ENCODE peak calls at places on chromosome 13, in eight cellular contexts. V is Karpas-422; G is tibial artery; D is DND-41; W is SK-N-SH; B is CD8-positive, alpha-beta T cell; T is fibroblast of lung; S is lower lobe of right lung. M is an unnamed sample.

GRCh38 chr13:104015646-104016396 is 949.6 kb upstream of the SLC10A2 start:
- DNase-seq in D (no peak), W (no peak), V (no peak), G (no peak), T (peak; percentile 88), S (no peak), B (no peak), M (no peak)

GRCh38 chr13:100234524-100235136 is 145.7 kb downstream of the PCCA start:
- DNase-seq in B (no peak), D (no peak), W (no peak), V (no peak), G (no peak), T (peak; percentile 46), S (no peak), M (no peak)

GRCh38 chr13:51122868-51123267 is 11.8 kb upstream of the C13orf42 start:
- DNase-seq in T (no peak), B (no peak), W (no peak), G (no peak), D (peak; percentile 37), V (no peak), S (no peak), M (no peak)

GRCh38 chr13:66400292-66400691 is 829.8 kb downstream of the PCDH9 start:
- DNase-seq in B (no peak), W (no peak), G (no peak), D (no peak), V (no peak), S (no peak), T (no peak), M (no peak)

GRCh38 chr13:33017410-33017929 is 1.2 kb downstream of the KL start:
- DNase-seq in V (peak; percentile 5), S (peak; percentile 55), W (no peak), B (no peak), G (peak; percentile 61), T (peak; percentile 16), D (no peak), M (peak; percentile 68)

GRCh38 chr13:105139380-105140285 is 1395.8 kb downstream of the EFNB2 start:
- DNase-seq in B (peak; percentile 67), G (peak; percentile 54), S (peak; percentile 72), W (no peak), V (peak; percentile 87), D (peak; percentile 84), T (peak; percentile 76), M (peak; percentile 68)

GRCh38 chr13:39910041-39910440 is 254.6 kb downstream of the COG6 start:
- DNase-seq in B (no peak), D (no peak), W (no peak), T (no peak), V (peak; percentile 45), G (no peak), S (no peak), M (no peak)

GRCh38 chr13:93309886-93310520 is 83.4 kb downstream of the GPC6 start:
- DNase-seq in S (no peak), V (no peak), G (no peak), D (no peak), W (no peak), B (no peak), T (peak; percentile 71), M (no peak)

GRCh38 chr13:98738213-98738612 is 14.3 kb downstream of the SLC15A1 start:
- DNase-seq in B (no peak), D (no peak), S (no peak), G (no peak), T (no peak), W (no peak), V (no peak), M (no peak)

GRCh38 chr13:101575591-101575990 is 123.1 kb downstream of the ITGBL1 start:
- DNase-seq in D (no peak), W (no peak), T (no peak), V (no peak), B (no peak), G (no peak), S (no peak), M (no peak)

GRCh38 chr13:28819748-28820098 is 416 bp upstream of the MTUS2 start:
- DNase-seq in S (peak; percentile 59), W (peak; percentile 85), T (peak; percentile 8), B (peak; percentile 17), D (no peak), V (peak; percentile 53), G (no peak), M (peak; percentile 91)

DNA sequence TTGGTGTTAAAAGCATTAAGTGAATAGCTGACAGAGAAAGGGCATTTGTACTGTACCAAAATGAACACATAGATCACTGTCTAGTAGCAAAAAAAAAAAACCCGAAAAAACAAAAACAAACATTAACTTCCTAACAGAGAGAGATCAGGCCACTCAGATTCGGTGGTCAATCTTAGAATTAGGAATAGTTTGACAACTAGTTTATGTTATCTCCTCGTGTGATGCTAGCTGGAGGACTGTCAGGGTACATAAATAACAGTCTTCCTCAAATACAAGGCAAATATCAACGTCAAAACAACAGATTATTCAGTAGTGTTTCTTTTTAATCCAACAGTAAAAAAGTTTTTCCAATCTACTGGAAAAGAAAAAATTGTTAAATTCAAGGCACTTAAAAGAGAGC is 1.7 kb downstream of the ZMYM5 start:
- DNase-seq in S (no peak), V (no peak), B (no peak), T (no peak), D (no peak), G (no peak), W (no peak), M (no peak)
- H3K27ac ChIP-seq in S (peak overlapping the region; percentile 100), V (peak overlapping the region; percentile 85), B (no peak overlapping the region), T (peak overlapping the region; percentile 89), D (peak overlapping the region; percentile 68), G (peak overlapping the region; percentile 98), W (peak overlapping the region; percentile 86), M (peak overlapping the region; percentile 100)

GRCh38 chr13:44292545-44292944 is 81.1 kb upstream of the SERP2 start:
- DNase-seq in G (no peak), D (no peak), S (no peak), B (no peak), V (no peak), W (no peak), T (no peak), M (no peak)

GRCh38 chr13:44293908-44294735 is 79.5 kb upstream of the SERP2 start:
- DNase-seq in G (no peak), S (no peak), T (peak; percentile 76), B (no peak), W (no peak), V (no peak), D (no peak), M (no peak)

GRCh38 chr13:44294868-44295267 is 78.8 kb upstream of the SERP2 start:
- DNase-seq in S (no peak), T (no peak), W (no peak), B (no peak), D (no peak), G (no peak), V (no peak), M (no peak)

GRCh38 chr13:44296856-44297255 is 76.8 kb upstream of the SERP2 start:
- DNase-seq in T (no peak), W (no peak), G (no peak), S (no peak), V (no peak), B (no peak), D (no peak), M (no peak)

DNA sequence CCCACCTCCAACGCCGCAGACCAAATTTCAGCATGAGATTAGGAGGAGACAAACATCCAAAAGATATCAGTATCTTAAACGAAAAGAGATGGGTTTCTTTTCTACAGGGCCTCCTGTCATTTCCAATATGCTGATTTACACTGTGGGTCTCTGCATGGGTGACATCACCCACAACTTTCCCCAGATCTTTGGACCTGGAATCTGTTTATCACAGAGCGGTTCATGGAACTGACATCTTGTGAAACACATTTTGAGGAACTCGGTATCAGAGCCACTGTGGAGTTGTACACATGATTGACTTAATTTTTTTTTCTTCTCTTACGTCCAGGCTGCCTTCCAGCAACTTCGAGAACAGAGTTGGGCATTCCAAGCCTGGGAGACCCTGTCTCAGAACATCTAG is 80.3 kb upstream of the SERP2 start:
- DNase-seq in V (no peak), W (no peak), B (no peak), D (no peak), S (no peak), T (no peak), G (no peak), M (no peak)
- H3K27ac ChIP-seq in V (no peak overlapping the region), W (peak overlapping the region; percentile 67), B (no peak overlapping the region), D (no peak overlapping the region), S (peak overlapping the region; percentile 15), T (peak overlapping the region; percentile 1), G (peak overlapping the region; percentile 63), M (no peak overlapping the region)

GRCh38 chr13:34159946-34160345 is 342.0 kb downstream of the RFC3 start:
- DNase-seq in T (no peak), B (no peak), G (no peak), W (no peak), V (no peak), S (no peak), D (no peak), M (no peak)

GRCh38 chr13:34155931-34156607 is 338.1 kb downstream of the RFC3 start:
- DNase-seq in T (peak; percentile 23), V (no peak), B (no peak), D (no peak), S (no peak), W (no peak), G (no peak), M (no peak)

GRCh38 chr13:34153428-34154180 is 335.7 kb downstream of the RFC3 start:
- DNase-seq in D (no peak), S (no peak), V (no peak), W (no peak), T (no peak), G (no peak), B (no peak), M (no peak)

GRCh38 chr13:34152996-34153395 is 335.0 kb downstream of the RFC3 start:
- DNase-seq in T (no peak), W (no peak), D (no peak), B (no peak), S (no peak), G (no peak), V (no peak), M (no peak)

DNA sequence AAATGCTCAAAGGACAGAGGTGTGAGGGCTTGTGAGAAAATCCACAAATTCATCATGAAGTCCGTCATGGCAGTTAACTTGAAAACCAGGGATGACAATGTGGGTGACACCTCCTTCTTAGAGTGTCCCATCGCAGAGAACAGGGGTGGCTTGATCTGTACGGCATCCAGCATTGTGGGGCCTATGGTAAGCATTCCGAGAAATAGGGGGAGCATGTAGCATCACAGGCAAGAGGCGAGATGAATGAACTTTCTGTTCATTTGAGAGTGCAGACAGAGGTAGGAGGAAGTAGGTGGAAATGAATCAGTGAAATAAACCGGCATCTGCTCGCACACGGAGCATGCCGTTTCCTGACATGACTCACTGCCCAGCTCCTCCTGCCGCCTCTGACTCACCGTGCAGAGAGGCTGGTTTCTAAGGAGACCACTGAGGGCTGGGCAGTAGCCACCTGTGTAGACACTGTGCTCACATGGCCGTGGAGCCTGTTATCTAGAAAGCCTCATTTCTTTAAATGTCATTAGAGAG is 339.0 kb downstream of the RFC3 start:
- DNase-seq in V (no peak), S (peak; percentile 81), B (peak; percentile 11), D (peak; percentile 5), G (peak; percentile 72), T (peak; percentile 83), W (no peak), M (peak; percentile 87)
- H3K27ac ChIP-seq in V (no peak overlapping the region), S (no peak overlapping the region), B (no peak overlapping the region), D (no peak overlapping the region), G (peak overlapping the region; percentile 85), T (peak overlapping the region; percentile 37), W (peak overlapping the region; percentile 86), M (no peak overlapping the region)

DNA sequence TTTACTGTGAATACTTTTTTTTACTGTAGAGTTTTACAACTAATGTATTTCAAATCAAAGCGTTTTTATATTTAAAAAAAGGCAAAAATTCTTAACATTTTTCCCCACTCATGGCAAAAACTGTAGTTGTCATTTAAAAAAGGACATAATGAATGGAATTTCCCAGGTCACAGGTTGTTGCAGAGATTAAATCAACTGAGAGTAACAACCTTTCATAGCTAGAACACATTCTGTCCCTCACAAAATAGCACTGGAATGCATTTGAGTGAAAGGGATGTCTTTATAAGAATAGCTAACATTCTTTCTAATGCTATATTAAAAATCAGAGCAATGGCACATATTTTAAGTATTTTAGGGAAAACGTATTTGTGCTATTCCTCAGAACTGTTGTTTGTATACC is 1393.3 kb upstream of the ATXN8OS start:
- DNase-seq in W (no peak), T (no peak), D (no peak), V (no peak), G (no peak), B (no peak), S (no peak), M (no peak)
- H3K27ac ChIP-seq in W (no peak overlapping the region), T (no peak overlapping the region), D (no peak overlapping the region), V (no peak overlapping the region), G (no peak overlapping the region), B (no peak overlapping the region), S (no peak overlapping the region), M (no peak overlapping the region)

M was measured in upper lobe of left lung.